ENCODE peak calls at places on chromosomes 4 and X, in seven cellular contexts. M is fibroblast of mammary gland, T is dorsolateral prefrontal cortex, L is cardiac fibroblast, N is WERI-Rb-1, A is vagina, Z is endothelial cell of umbilical vein. O is an unnamed sample.

GRCh38 chr4:140662082-140662869 is 93.5 kb upstream of the UCP1 start:
- DNase-seq in M (no peak), T (no peak), L (peak; percentile 26), N (no peak), A (no peak), Z (no peak), O (peak; percentile 27)

GRCh38 chr4:150588341-150588740 is 6.4 kb downstream of the MAB21L2 start:
- DNase-seq in M (no peak), T (no peak), L (no peak), N (no peak), A (no peak), Z (no peak), O (no peak)

GRCh38 chr4:100895572-100896197 is 377.9 kb upstream of the EMCN start:
- DNase-seq in M (peak; percentile 12), T (no peak), L (peak; percentile 7), N (no peak), A (no peak), Z (peak; percentile 3), O (no peak)

GRCh38 chr4:3486556-3487270 is 23.6 kb downstream of the DOK7 start:
- DNase-seq in M (no peak), T (no peak), L (no peak), N (peak; percentile 62), A (no peak), Z (no peak), O (no peak)

GRCh38 chr4:171524913-171525312 is 288.3 kb upstream of the GALNTL6 start:
- DNase-seq in M (no peak), T (no peak), L (no peak), N (no peak), A (no peak), Z (no peak), O (no peak)

GRCh38 chr4:124727331-124727730 is 14.8 kb upstream of the ANKRD50 start:
- DNase-seq in M (no peak), T (no peak), L (no peak), N (no peak), A (no peak), Z (no peak), O (no peak)

GRCh38 chrX:35842657-35843056 is 44.5 kb downstream of the MAGEB16 start:
- DNase-seq in M (no peak), T (no peak), L (no peak), N (no peak), A (no peak), Z (no peak), O (no peak)

GRCh38 chrX:72120798-72121197 is 10.9 kb downstream of the RTL5 start:
- DNase-seq in M (peak; percentile 32), T (no peak), L (no peak), N (no peak), A (no peak), Z (no peak), O (no peak)

GRCh38 chrX:18426004-18426320 is 554 bp downstream of the CDKL5 start:
- DNase-seq in M (no peak), T (no peak), L (no peak), N (no peak), A (no peak), Z (no peak), O (no peak)

GRCh38 chr4:42464550-42465124 is 67.3 kb downstream of the SHISA3 start:
- DNase-seq in M (no peak), T (no peak), L (peak; percentile 14), N (no peak), A (no peak), Z (no peak), O (peak; percentile 10)

GRCh38 chrX:38664285-38664684 is 102.9 kb downstream of the TSPAN7 start:
- DNase-seq in M (peak; percentile 59), T (no peak), L (peak; percentile 48), N (no peak), A (no peak), Z (peak; percentile 20), O (peak; percentile 52)

GRCh38 chrX:24603191-24603590 is 44.0 kb downstream of the PCYT1B start:
- DNase-seq in M (no peak), T (no peak), L (no peak), N (no peak), A (no peak), Z (no peak), O (no peak)

GRCh38 chr4:41525129-41525528 is 12.8 kb upstream of the LIMCH1 start:
- DNase-seq in M (no peak), T (no peak), L (peak; percentile 85), N (no peak), A (no peak), Z (peak; percentile 96), O (peak; percentile 92)

GRCh38 chr4:79241846-79242245 is 84.0 kb downstream of the NAA11 start:
- DNase-seq in M (peak; percentile 53), T (no peak), L (peak; percentile 40), N (no peak), A (no peak), Z (peak; percentile 8), O (peak; percentile 29)

GRCh38 chrX:38871129-38872029 is 70.1 kb downstream of the MID1IP1 start:
- DNase-seq in M (no peak), T (no peak), L (no peak), N (no peak), A (no peak), Z (no peak), O (no peak)

GRCh38 chr4:55125087-55125721 is at the start of gene KDR:
- DNase-seq in M (peak; percentile 25), T (peak; percentile 46), L (peak; percentile 50), N (no peak), A (no peak), Z (peak; percentile 68), O (peak; percentile 63)

GRCh38 chrX:80808854-80809493 is 703 bp downstream of the BRWD3 start:
- DNase-seq in M (no peak), T (no peak), L (peak; percentile 19), N (peak; percentile 15), A (no peak), Z (peak; percentile 13), O (no peak)

GRCh38 chr4:6695660-6696581 is 2.2 kb downstream of the S100P start:
- DNase-seq in M (no peak), T (no peak), L (no peak), N (no peak), A (no peak), Z (no peak), O (no peak)

GRCh38 chr4:162891788-162892707 is 274.6 kb downstream of the NAF1 start:
- DNase-seq in M (no peak), T (no peak), L (peak; percentile 0), N (no peak), A (no peak), Z (no peak), O (no peak)

GRCh38 chr4:183504930-183505555 is at the start of gene ING2:
- DNase-seq in M (no peak), T (no peak), L (no peak), N (no peak), A (no peak), Z (peak; percentile 54), O (no peak)

GRCh38 chrX:47650164-47651042 is at the start of gene ELK1:
- DNase-seq in M (peak; percentile 97), T (peak; percentile 95), L (peak; percentile 98), N (peak; percentile 95), A (peak; percentile 95), Z (peak; percentile 98), O (peak; percentile 98)

GRCh38 chrX:136954930-136955329 is 74.4 kb upstream of the RBMX start:
- DNase-seq in M (peak; percentile 55), T (no peak), L (peak; percentile 62), N (no peak), A (no peak), Z (peak; percentile 30), O (peak; percentile 61)

GRCh38 chr4:183438458-183439113 is 5.8 kb upstream of the CDKN2AIP start:
- DNase-seq in M (peak; percentile 83), T (no peak), L (peak; percentile 91), N (no peak), A (peak; percentile 82), Z (peak; percentile 94), O (peak; percentile 66)

GRCh38 chrX:32966956-32967355 is 244.4 kb downstream of the DMD start:
- DNase-seq in M (no peak), T (no peak), L (no peak), N (no peak), A (no peak), Z (no peak), O (no peak)

GRCh38 chr4:48237996-48238645 is 31.5 kb downstream of the TEC start:
- DNase-seq in M (peak; percentile 65), T (no peak), L (peak; percentile 43), N (no peak), A (no peak), Z (peak; percentile 57), O (peak; percentile 67)

GRCh38 chr4:2794707-2795557 is 2.0 kb downstream of the SH3BP2 start:
- DNase-seq in M (peak; percentile 73), T (peak; percentile 58), L (peak; percentile 82), N (peak; percentile 18), A (no peak), Z (peak; percentile 65), O (peak; percentile 86)

GRCh38 chr4:74104145-74104544 is 5.2 kb upstream of the CXCL2 start:
- DNase-seq in M (no peak), T (no peak), L (no peak), N (no peak), A (no peak), Z (peak; percentile 74), O (peak; percentile 83)

GRCh38 chrX:154378059-154378798 is 866 bp upstream of the EMD start:
- DNase-seq in M (peak; percentile 48), T (peak; percentile 61), L (peak; percentile 43), N (no peak), A (no peak), Z (peak; percentile 70), O (peak; percentile 54)

GRCh38 chr4:161564230-161564834 is 599.5 kb downstream of the FSTL5 start:
- DNase-seq in M (peak; percentile 16), T (no peak), L (peak; percentile 37), N (no peak), A (no peak), Z (peak; percentile 17), O (peak; percentile 37)
- TF ChIP-seq CTCF in M (peak; percentile 14), T (peak; percentile 26), L (no peak), N (no peak), A (no peak), Z (no peak), O (peak; percentile 22)

GRCh38 chr4:89410687-89411086 is 103.1 kb upstream of the GPRIN3 start:
- DNase-seq in M (peak; percentile 39), T (no peak), L (peak; percentile 43), N (no peak), A (no peak), Z (no peak), O (peak; percentile 62)
- H3K4me3 ChIP-seq in M (no peak overlapping the region), T (no peak overlapping the region), L (no peak overlapping the region), N (no peak overlapping the region), A (no peak overlapping the region), Z (no peak overlapping the region), O (no peak overlapping the region)

GRCh38 chrX:110212299-110212698 is 105.6 kb downstream of the AMMECR1 start:
- DNase-seq in M (peak; percentile 16), T (no peak), L (no peak), N (no peak), A (no peak), Z (no peak), O (no peak)
- TF ChIP-seq CTCF in M (peak; percentile 24), T (no peak), L (no peak), N (peak; percentile 1), A (no peak), Z (no peak), O (peak; percentile 12)

DNA sequence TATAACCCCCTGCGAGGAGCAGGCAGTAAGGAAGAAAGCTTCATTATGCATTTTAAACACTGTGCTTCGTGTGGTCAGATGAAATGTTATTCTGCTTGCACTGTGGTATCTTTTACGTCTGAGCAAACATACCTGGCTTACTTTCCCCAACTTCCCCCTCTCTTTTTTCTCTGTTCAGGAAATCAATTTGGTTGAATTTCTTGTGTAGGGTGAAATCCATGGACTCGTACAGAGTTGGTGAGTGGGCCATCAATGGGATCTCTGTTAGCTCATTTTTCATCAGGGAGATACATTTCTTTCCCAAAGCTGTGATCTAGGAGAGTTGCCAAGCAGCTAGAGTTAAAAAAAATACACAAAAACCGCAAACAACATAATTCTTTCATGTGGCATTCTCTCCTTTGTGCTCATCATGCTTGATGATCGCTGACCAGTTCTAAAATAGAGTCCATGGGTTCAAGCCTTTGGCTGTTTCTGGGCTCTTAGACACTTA is 98.5 kb downstream of the FRAS1 start:
- DNase-seq in M (peak; percentile 57), T (no peak), L (peak; percentile 17), N (no peak), A (no peak), Z (no peak), O (no peak)
- H3K4me3 ChIP-seq in M (no peak overlapping the region), T (no peak overlapping the region), L (no peak overlapping the region), N (no peak overlapping the region), A (no peak overlapping the region), Z (no peak overlapping the region), O (no peak overlapping the region)

O was measured in fibroblast of pulmonary artery.